ENCODE peak calls at places on chromosomes 12 and 14, in eight cellular contexts. K, V, C, A, W, S, P and G are unnamed samples. For H3K36me3, the result is how much of the 10 kb centered on the place peaks cover.

GRCh38 chr14:30194769-30195168 is 267.1 kb upstream of the PRKD1 start:
- DNase-seq in P (peak), K (no peak), A (no peak), C (no peak), S (no peak), W (no peak), V (no peak), G (no peak)

GRCh38 chr12:97960741-97961608 is 498.4 kb downstream of the RMST start:
- DNase-seq in P (peak), A (no peak), K (peak), W (no peak), S (peak), V (peak), C (no peak), G (no peak)

GRCh38 chr14:21476526-21476924 is 234 bp downstream of the RAB2B start:
- DNase-seq in W (peak), K (peak), C (peak), A (peak), P (no peak), V (no peak), S (no peak), G (peak)

GRCh38 chr14:34496007-34496678 is 34.1 kb upstream of the SPTSSA start:
- DNase-seq in K (no peak), W (no peak), A (no peak), S (peak), P (peak), V (no peak), C (peak), G (no peak)

GRCh38 chr14:64816221-64816783 is 63.4 kb downstream of the SPTB start:
- DNase-seq in K (no peak), P (no peak), V (no peak), W (no peak), S (no peak), A (no peak), C (no peak), G (no peak)

GRCh38 chr12:131830335-131831020 is 2.3 kb downstream of the MMP17 start:
- DNase-seq in W (no peak), P (peak), A (no peak), V (peak), S (peak), K (peak), C (peak), G (peak)

GRCh38 chr12:24496755-24497154 is 452.1 kb downstream of the BCAT1 start:
- DNase-seq in C (no peak), A (no peak), S (no peak), K (no peak), P (peak), W (no peak), V (no peak), G (no peak)

GRCh38 chr14:87869619-87870583 is 123.1 kb downstream of the GALC start:
- DNase-seq in P (peak), S (no peak), A (no peak), C (no peak), W (no peak), V (no peak), K (peak), G (no peak)

GRCh38 chr14:91177073-91177796 is 63.4 kb downstream of the DGLUCY start:
- DNase-seq in A (no peak), W (peak), S (no peak), V (peak), P (peak), C (no peak), K (peak), G (no peak)

GRCh38 chr12:119809023-119809422 is 68.1 kb downstream of the CIT start:
- DNase-seq in C (no peak), K (no peak), V (no peak), P (no peak), W (no peak), A (no peak), S (no peak), G (no peak)

GRCh38 chr12:15601210-15601800 is 187.9 kb downstream of the EPS8 start:
- DNase-seq in V (no peak), S (no peak), P (peak), A (no peak), C (no peak), W (no peak), K (peak), G (no peak)

GRCh38 chr12:132171968-132172521 is 27.8 kb downstream of the NOC4L start:
- DNase-seq in W (no peak), C (peak), V (no peak), A (peak), K (no peak), P (no peak), S (no peak), G (peak)

GRCh38 chr14:70707138-70708038 is 65.7 kb downstream of the TTC9 start:
- DNase-seq in V (no peak), K (peak), S (no peak), W (no peak), C (no peak), A (no peak), P (peak), G (no peak)

GRCh38 chr14:61381589-61381988 is 60.2 kb downstream of the PRKCH start:
- DNase-seq in K (no peak), W (no peak), S (no peak), V (no peak), A (no peak), C (no peak), P (no peak), G (no peak)

GRCh38 chr12:121238604-121239334 is 28.8 kb downstream of the P2RX4 start:
- DNase-seq in C (no peak), A (no peak), V (no peak), W (no peak), P (no peak), S (no peak), K (no peak), G (peak)

DNA sequence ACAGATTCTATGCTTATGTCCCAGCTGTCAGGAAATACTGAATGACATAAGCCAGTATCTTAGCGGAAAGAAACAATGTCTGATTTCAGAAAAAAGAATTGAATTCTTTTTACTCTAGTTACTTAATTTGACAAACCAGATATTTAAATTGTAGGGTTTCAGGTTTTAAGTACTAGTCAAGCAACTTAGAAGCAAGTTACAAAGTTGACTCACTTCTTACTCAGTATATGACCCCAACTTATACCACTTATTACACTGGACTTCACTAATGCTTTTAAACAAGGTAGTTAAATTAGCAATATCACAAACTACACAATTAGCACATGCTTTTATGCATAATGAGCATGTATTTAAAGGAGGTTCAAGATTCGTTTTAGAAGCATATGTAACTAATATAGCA is 7.1 kb downstream of the GMFB start:
- DNase-seq in V (no peak), P (no peak), C (no peak), S (no peak), A (no peak), K (no peak), W (no peak), G (no peak)
- H3K36me3 ChIP-seq in V (under half), P (under half), C (under half), S (under half), A (under half), K (under half), W (under half), G (under half)

GRCh38 chr12:101875112-101875961 is 2.0 kb upstream of the DRAM1 start:
- DNase-seq in S (no peak), P (peak), K (no peak), A (no peak), V (no peak), C (no peak), W (no peak), G (no peak)
- H3K4me3 ChIP-seq in S (no peak), P (no peak), K (no peak), A (no peak), V (no peak), C (no peak), W (no peak), G (no peak)

GRCh38 chr12:108690799-108691153 is 40.5 kb downstream of the CORO1C start:
- DNase-seq in K (peak), V (no peak), C (no peak), W (no peak), P (no peak), A (no peak), S (no peak), G (no peak)

GRCh38 chr12:108691995-108692808 is 39.1 kb downstream of the CORO1C start:
- DNase-seq in A (peak), P (no peak), V (peak), W (no peak), K (peak), C (no peak), S (peak), G (peak)

GRCh38 chr12:108690191-108690518 is 41.2 kb downstream of the CORO1C start:
- DNase-seq in C (no peak), W (no peak), K (no peak), P (no peak), A (no peak), S (no peak), V (no peak), G (no peak)

GRCh38 chr12:108693186-108693585 is 38.1 kb downstream of the CORO1C start:
- DNase-seq in W (no peak), A (no peak), C (no peak), S (no peak), P (no peak), K (no peak), V (no peak), G (no peak)

DNA sequence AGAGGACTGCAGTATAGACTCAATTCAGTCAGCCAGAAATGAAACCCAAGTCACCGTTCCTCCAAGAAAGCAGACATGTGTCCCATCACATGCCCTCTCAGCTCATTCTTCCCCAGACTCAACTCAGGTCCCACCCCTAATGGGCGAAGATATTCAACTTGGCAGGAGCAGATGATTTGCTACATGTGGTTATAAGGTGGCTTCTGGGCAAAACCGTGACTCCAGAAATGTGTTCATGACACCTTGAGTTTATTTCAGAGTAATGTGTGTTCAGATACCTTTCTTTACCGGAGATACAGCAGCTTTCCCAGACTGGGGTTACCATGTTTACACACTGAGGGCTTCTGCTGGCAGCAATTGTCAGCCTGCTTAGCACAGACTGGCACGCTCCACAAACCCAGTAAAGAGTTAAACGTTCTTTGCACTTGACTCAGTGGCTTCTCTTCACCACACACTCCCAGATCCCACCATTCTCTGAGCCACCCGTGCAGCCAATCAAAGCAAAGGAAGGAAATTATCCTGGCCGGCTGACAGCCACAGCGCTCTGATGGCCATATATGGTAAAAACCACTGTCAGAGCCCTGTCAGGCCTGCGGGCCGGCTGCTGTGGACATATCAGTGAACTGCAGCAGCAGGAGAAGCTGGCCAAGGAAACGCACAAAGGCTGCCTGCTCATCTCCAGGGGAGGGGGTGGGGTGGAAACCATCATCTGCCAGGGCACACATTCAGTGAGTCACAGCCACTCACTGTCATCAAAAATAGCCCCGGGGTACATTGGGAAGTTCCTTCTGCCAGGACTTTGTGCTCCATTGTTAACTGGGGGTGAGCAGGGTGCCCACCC is 39.9 kb downstream of the CORO1C start:
- DNase-seq in S (peak), K (peak), P (peak), W (peak), C (peak), V (peak), A (peak), G (peak)
- H3K36me3 ChIP-seq in S (under half), K (under half), P (under half), W (under half), C (under half), V (under half), A (under half), G (under half)

DNA sequence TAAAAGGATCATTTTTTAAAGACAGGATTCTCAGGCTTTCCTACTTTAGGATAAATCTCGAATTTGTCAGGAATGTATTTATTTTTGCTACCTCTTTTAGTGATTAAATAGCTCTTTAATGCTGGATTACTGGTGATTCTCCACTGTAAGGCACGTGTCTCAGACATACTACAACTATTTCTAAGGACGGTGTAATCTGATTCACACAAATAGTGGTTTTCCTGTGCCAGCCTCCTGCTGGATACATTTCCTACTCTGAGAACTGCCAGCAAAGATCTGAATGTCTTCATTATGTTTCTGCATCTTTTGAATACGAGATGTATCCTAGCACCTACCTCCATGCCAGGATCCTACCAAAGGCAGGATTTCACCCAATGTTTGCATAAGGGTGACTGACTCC is 120.7 kb downstream of the PRICKLE1 start:
- DNase-seq in V (no peak), S (no peak), P (peak), K (no peak), W (no peak), C (no peak), A (no peak), G (no peak)
- H3K4me3 ChIP-seq in V (no peak), S (no peak), P (no peak), K (no peak), W (no peak), C (no peak), A (no peak), G (no peak)

DNA sequence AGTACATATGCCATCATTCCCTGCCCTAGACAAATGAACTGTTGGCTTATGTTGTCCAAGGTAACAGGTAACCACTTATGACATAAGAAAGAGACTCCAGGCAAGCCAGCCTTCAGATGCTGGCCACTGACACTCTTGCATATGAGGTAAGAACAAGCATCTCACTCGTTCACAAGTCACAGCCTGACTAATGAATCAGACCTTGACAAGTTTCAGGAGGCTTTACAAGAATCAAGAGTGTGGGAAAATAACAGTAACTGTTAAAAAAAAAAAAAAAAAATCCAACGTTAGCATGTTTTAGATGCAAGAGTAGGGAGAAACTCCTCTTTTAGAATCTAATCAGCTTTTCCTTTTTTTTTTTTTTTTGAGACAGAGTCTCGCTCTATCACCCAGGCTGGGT is 40.7 kb downstream of the ZFYVE1 start:
- DNase-seq in V (no peak), K (no peak), C (no peak), A (no peak), W (no peak), S (no peak), P (no peak), G (no peak)
- H3K36me3 ChIP-seq in V (under half), K (under half), C (under half), A (under half), W (under half), S (under half), P (under half), G (under half)